ENCODE peak calls at places on chromosomes 11 and 22, in four cellular contexts. One of them, this sample, is unnamed.

GRCh38 chr22:32852346-32853251 is 51.1 kb downstream of the TIMP3 start:
- DNase-seq in H1: no peak
- DNase-seq in A549: no peak
- DNase-seq in esophagus muscularis mucosa: no peak
- DNase-seq in this sample: peak

GRCh38 chr11:109939176-109939810 is 153.9 kb upstream of the ZC3H12C start:
- DNase-seq in H1: no peak
- DNase-seq in esophagus muscularis mucosa: no peak
- DNase-seq in A549: peak
- DNase-seq in this sample: no peak

GRCh38 chr22:45429424-45429823 is 15.9 kb downstream of the RIBC2 start:
- DNase-seq in esophagus muscularis mucosa: no peak
- DNase-seq in A549: no peak
- DNase-seq in H1: no peak
- DNase-seq in this sample: peak

GRCh38 chr11:47390084-47390760 is 11.9 kb upstream of the SPI1 start:
- DNase-seq in esophagus muscularis mucosa: no peak
- DNase-seq in H1: no peak
- DNase-seq in A549: no peak
- DNase-seq in this sample: no peak

GRCh38 chr22:50185384-50186087 is at the start of gene TRABD:
- DNase-seq in H1: peak
- DNase-seq in esophagus muscularis mucosa: peak
- DNase-seq in A549: peak
- DNase-seq in this sample: peak

GRCh38 chr11:132942611-132943324 is 589.5 kb downstream of the OPCML start:
- DNase-seq in esophagus muscularis mucosa: peak
- DNase-seq in A549: no peak
- DNase-seq in H1: no peak
- DNase-seq in this sample: no peak

GRCh38 chr22:26483439-26484359 is at the start of the genes HPS4 and SRRD:
- DNase-seq in A549: peak
- DNase-seq in H1: peak
- DNase-seq in esophagus muscularis mucosa: peak
- DNase-seq in this sample: peak

GRCh38 chr11:37105456-37105855 is 507.4 kb upstream of the RAG2 start:
- DNase-seq in H1: no peak
- DNase-seq in A549: no peak
- DNase-seq in esophagus muscularis mucosa: no peak
- DNase-seq in this sample: no peak

GRCh38 chr22:50129121-50129734 is 39.4 kb downstream of the MOV10L1 start:
- DNase-seq in A549: no peak
- DNase-seq in H1: no peak
- DNase-seq in esophagus muscularis mucosa: no peak
- DNase-seq in this sample: no peak

GRCh38 chr11:7597620-7598019 is 75.7 kb downstream of the CYB5R2 start:
- DNase-seq in H1: no peak
- DNase-seq in A549: no peak
- DNase-seq in esophagus muscularis mucosa: no peak
- DNase-seq in this sample: no peak

GRCh38 chr11:44190883-44191230 is 95.4 kb downstream of the EXT2 start:
- DNase-seq in H1: no peak
- DNase-seq in esophagus muscularis mucosa: no peak
- DNase-seq in A549: no peak
- DNase-seq in this sample: no peak

GRCh38 chr11:2582436-2582931 is 117.3 kb downstream of the KCNQ1OT1 start:
- DNase-seq in A549: no peak
- DNase-seq in H1: no peak
- DNase-seq in esophagus muscularis mucosa: no peak
- DNase-seq in this sample: no peak

GRCh38 chr11:1876361-1877063 is 15.2 kb downstream of the PRR33 start:
- DNase-seq in A549: peak
- DNase-seq in esophagus muscularis mucosa: no peak
- DNase-seq in H1: peak
- DNase-seq in this sample: peak

GRCh38 chr11:3196161-3197043 is 22.2 kb downstream of the MRGPRG start:
- DNase-seq in A549: no peak
- DNase-seq in H1: no peak
- DNase-seq in esophagus muscularis mucosa: no peak
- DNase-seq in this sample: peak

GRCh38 chr11:70882716-70883085 is 369.7 kb downstream of the SHANK2 start:
- DNase-seq in esophagus muscularis mucosa: no peak
- DNase-seq in A549: no peak
- DNase-seq in H1: no peak
- DNase-seq in this sample: no peak

GRCh38 chr11:2328040-2328439 is 26.2 kb downstream of the TSPAN32 start:
- DNase-seq in H1: no peak
- DNase-seq in A549: no peak
- DNase-seq in esophagus muscularis mucosa: no peak
- DNase-seq in this sample: no peak

GRCh38 chr11:8327761-8328192 is 64.1 kb upstream of the LMO1 start:
- DNase-seq in A549: no peak
- DNase-seq in esophagus muscularis mucosa: no peak
- DNase-seq in H1: no peak
- DNase-seq in this sample: no peak

GRCh38 chr11:66617148-66617814 is 851 bp downstream of the RBM14 start:
- DNase-seq in esophagus muscularis mucosa: peak
- DNase-seq in H1: no peak
- DNase-seq in A549: no peak
- DNase-seq in this sample: peak

GRCh38 chr22:33918676-33919590 is 1.3 kb downstream of the LARGE1 start:
- DNase-seq in A549: no peak
- DNase-seq in H1: no peak
- DNase-seq in esophagus muscularis mucosa: no peak
- DNase-seq in this sample: no peak

GRCh38 chr11:6387811-6388599 is 2.3 kb upstream of the SMPD1 start:
- DNase-seq in H1: no peak
- DNase-seq in esophagus muscularis mucosa: no peak
- DNase-seq in A549: no peak
- DNase-seq in this sample: no peak

GRCh38 chr11:65954771-65955170 is 6.8 kb upstream of the SART1 start:
- DNase-seq in A549: no peak
- DNase-seq in H1: no peak
- DNase-seq in esophagus muscularis mucosa: no peak
- DNase-seq in this sample: no peak

GRCh38 chr22:42286205-42286604 is 15.8 kb upstream of the TCF20 start:
- DNase-seq in esophagus muscularis mucosa: no peak
- DNase-seq in A549: no peak
- DNase-seq in H1: no peak
- DNase-seq in this sample: no peak

GRCh38 chr11:77705877-77706579 is 68.4 kb upstream of the CLNS1A start:
- DNase-seq in H1: no peak
- DNase-seq in esophagus muscularis mucosa: no peak
- DNase-seq in A549: no peak
- DNase-seq in this sample: no peak

GRCh38 chr11:125224391-125225015 is 60.0 kb downstream of the PKNOX2 start:
- DNase-seq in esophagus muscularis mucosa: no peak
- DNase-seq in H1: no peak
- DNase-seq in A549: no peak
- DNase-seq in this sample: peak

GRCh38 chr22:23180893-23181762 is 819 bp downstream of the BCR start:
- DNase-seq in H1: no peak
- DNase-seq in A549: no peak
- DNase-seq in esophagus muscularis mucosa: no peak
- DNase-seq in this sample: no peak

GRCh38 chr22:36768616-36769015 is 7.3 kb downstream of the IFT27 start:
- DNase-seq in A549: no peak
- DNase-seq in H1: no peak
- DNase-seq in esophagus muscularis mucosa: no peak
- DNase-seq in this sample: peak

GRCh38 chr11:75558939-75559843 is 2.9 kb upstream of the SERPINH1 start:
- DNase-seq in esophagus muscularis mucosa: no peak
- DNase-seq in A549: no peak
- DNase-seq in H1: no peak
- DNase-seq in this sample: no peak

GRCh38 chr11:29161216-29161615 is 855.6 kb downstream of the KCNA4 start:
- DNase-seq in esophagus muscularis mucosa: no peak
- DNase-seq in A549: no peak
- DNase-seq in H1: no peak
- DNase-seq in this sample: no peak

GRCh38 chr11:97345031-97345430 is 955.2 kb downstream of the JRKL start:
- DNase-seq in H1: no peak
- DNase-seq in A549: no peak
- DNase-seq in esophagus muscularis mucosa: no peak
- DNase-seq in this sample: no peak

GRCh38 chr11:109972939-109973338 is 120.3 kb upstream of the ZC3H12C start:
- DNase-seq in A549: no peak
- DNase-seq in H1: no peak
- DNase-seq in esophagus muscularis mucosa: no peak
- DNase-seq in this sample: no peak

GRCh38 chr11:130580372-130580771 is 131.9 kb downstream of the ADAMTS15 start:
- DNase-seq in esophagus muscularis mucosa: peak
- DNase-seq in A549: peak
- DNase-seq in H1: peak
- DNase-seq in this sample: no peak

GRCh38 chr22:44496844-44497217 is 1.2 kb downstream of the RTL6 start:
- DNase-seq in H1: no peak
- DNase-seq in esophagus muscularis mucosa: peak
- DNase-seq in A549: no peak
- DNase-seq in this sample: peak

GRCh38 chr11:8089791-8090510 is 8.9 kb downstream of the TUB start:
- DNase-seq in H1: no peak
- DNase-seq in esophagus muscularis mucosa: no peak
- DNase-seq in A549: no peak
- DNase-seq in this sample: peak

DNA sequence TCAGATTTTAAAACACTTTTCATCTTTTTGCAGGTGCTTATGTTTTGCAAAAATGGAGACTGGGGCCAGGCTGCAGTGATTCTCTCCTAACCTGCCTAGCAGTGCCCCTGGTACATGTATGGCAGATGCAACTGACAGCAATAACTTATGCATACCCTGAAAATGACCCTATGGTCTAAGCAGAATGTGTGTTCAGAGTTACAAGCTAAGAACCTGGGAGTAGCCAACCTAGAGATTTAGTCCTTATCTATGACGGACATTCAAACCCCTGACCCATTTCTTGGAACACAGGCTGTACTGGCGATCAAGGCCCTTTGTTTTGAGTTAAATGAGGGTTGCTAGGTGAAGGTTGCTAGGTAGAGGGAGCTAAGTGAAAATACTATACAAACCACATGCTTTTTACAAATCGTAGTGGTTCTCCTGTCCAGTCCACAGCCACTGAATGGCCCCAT is 184.9 kb upstream of the SESN3 start:
- DNase-seq in H1: no peak
- DNase-seq in A549: no peak
- DNase-seq in esophagus muscularis mucosa: no peak
- DNase-seq in this sample: no peak
- TF ChIP-seq EP300 in H1: no peak
- TF ChIP-seq EP300 in A549: no peak
- TF ChIP-seq EP300 in esophagus muscularis mucosa: no peak
- TF ChIP-seq EP300 in this sample: no peak

GRCh38 chr11:102007567-102008437 is 39.4 kb upstream of the CFAP300 start:
- DNase-seq in A549: peak
- DNase-seq in H1: no peak
- DNase-seq in esophagus muscularis mucosa: no peak
- DNase-seq in this sample: no peak
- TF ChIP-seq EP300 in A549: peak
- TF ChIP-seq EP300 in H1: no peak
- TF ChIP-seq EP300 in esophagus muscularis mucosa: no peak
- TF ChIP-seq EP300 in this sample: no peak

GRCh38 chr11:46072172-46072964 is 48.9 kb downstream of the PHF21A start:
- DNase-seq in esophagus muscularis mucosa: no peak
- DNase-seq in H1: no peak
- DNase-seq in A549: no peak
- DNase-seq in this sample: peak

GRCh38 chr11:46071091-46071490 is 50.2 kb downstream of the PHF21A start:
- DNase-seq in H1: no peak
- DNase-seq in esophagus muscularis mucosa: no peak
- DNase-seq in A549: no peak
- DNase-seq in this sample: no peak

GRCh38 chr11:46073632-46074031 is 47.6 kb downstream of the PHF21A start:
- DNase-seq in A549: no peak
- DNase-seq in H1: no peak
- DNase-seq in esophagus muscularis mucosa: no peak
- DNase-seq in this sample: no peak

GRCh38 chr11:46075928-46076327 is 45.3 kb downstream of the PHF21A start:
- DNase-seq in esophagus muscularis mucosa: no peak
- DNase-seq in A549: no peak
- DNase-seq in H1: no peak
- DNase-seq in this sample: no peak

GRCh38 chr11:46075168-46075567 is 46.1 kb downstream of the PHF21A start:
- DNase-seq in esophagus muscularis mucosa: no peak
- DNase-seq in H1: no peak
- DNase-seq in A549: no peak
- DNase-seq in this sample: no peak
- TF ChIP-seq EP300 in esophagus muscularis mucosa: no peak
- TF ChIP-seq EP300 in H1: no peak
- TF ChIP-seq EP300 in A549: no peak
- TF ChIP-seq EP300 in this sample: no peak

GRCh38 chr22:40826984-40827741 is 8.0 kb upstream of the SLC25A17 start:
- DNase-seq in H1: no peak
- DNase-seq in A549: no peak
- DNase-seq in esophagus muscularis mucosa: no peak
- DNase-seq in this sample: no peak
- TF ChIP-seq EP300 in H1: no peak
- TF ChIP-seq EP300 in A549: no peak
- TF ChIP-seq EP300 in esophagus muscularis mucosa: no peak
- TF ChIP-seq EP300 in this sample: no peak

GRCh38 chr11:19918302-19919049 is 205.8 kb downstream of the NAV2 start:
- DNase-seq in esophagus muscularis mucosa: no peak
- DNase-seq in H1: no peak
- DNase-seq in A549: no peak
- DNase-seq in this sample: no peak
- TF ChIP-seq EP300 in esophagus muscularis mucosa: no peak
- TF ChIP-seq EP300 in H1: no peak
- TF ChIP-seq EP300 in A549: no peak
- TF ChIP-seq EP300 in this sample: no peak

DNA sequence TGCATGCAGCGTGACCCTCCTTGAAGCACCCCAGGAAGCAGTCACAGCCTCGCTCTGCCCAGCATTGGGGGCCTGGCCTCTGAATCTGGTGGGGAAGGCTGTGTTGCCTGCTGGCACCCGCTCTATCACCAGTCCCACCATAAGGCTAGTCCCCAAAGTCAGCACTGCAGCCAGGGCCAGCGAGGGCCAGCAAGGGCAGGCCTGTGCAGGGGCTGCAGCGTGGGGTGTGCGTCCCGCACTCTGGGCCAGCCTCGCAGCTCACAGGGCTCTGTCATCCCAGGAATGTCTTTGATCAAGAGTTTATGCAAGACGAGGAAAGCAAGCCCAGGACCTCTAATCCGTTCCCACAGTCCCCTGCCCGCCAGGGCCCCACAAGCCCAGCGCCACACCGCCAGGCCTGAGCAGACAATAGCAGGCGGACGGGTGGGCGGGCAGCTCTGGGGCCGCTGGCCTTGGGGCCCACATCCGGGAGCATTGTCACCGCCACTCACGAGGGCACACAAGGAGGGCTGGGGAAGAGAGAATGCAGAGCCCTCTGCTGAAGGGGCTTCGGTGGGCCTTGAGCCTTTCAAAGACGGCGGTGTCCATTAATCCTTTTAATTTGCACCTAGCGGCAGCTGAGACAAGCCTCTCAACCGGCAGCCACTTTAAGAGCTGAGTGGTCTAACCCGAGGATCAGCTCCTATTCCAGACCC is 17.1 kb downstream of the LTO1 start:
- DNase-seq in esophagus muscularis mucosa: no peak
- DNase-seq in A549: no peak
- DNase-seq in H1: no peak
- DNase-seq in this sample: no peak
- TF ChIP-seq EP300 in esophagus muscularis mucosa: no peak
- TF ChIP-seq EP300 in A549: no peak
- TF ChIP-seq EP300 in H1: no peak
- TF ChIP-seq EP300 in this sample: no peak

GRCh38 chr11:86068951-86069407 is at the start of gene PICALM:
- DNase-seq in esophagus muscularis mucosa: peak
- DNase-seq in H1: peak
- DNase-seq in A549: peak
- DNase-seq in this sample: peak
- TF ChIP-seq EP300 in esophagus muscularis mucosa: no peak
- TF ChIP-seq EP300 in H1: no peak
- TF ChIP-seq EP300 in A549: no peak
- TF ChIP-seq EP300 in this sample: peak